ENCODE peak calls at places on chromosomes 11 and 22, in seven cellular contexts. H is PC-9, I is body of pancreas, E is brain microvascular endothelial cell, R is heart right ventricle, V is tibial nerve, U is gastrocnemius medialis. L is an unnamed sample.

GRCh38 chr11:37595845-37596244 is 997.8 kb upstream of the RAG2 start:
- DNase-seq in I (no peak), U (no peak), V (no peak), H (no peak), E (no peak), R (no peak), L (no peak)

GRCh38 chr11:123145220-123145619 is 49.8 kb downstream of the CLMP start:
- DNase-seq in I (peak), R (no peak), E (peak), U (peak), V (peak), H (peak), L (peak)

GRCh38 chr11:393219-394033 is 583 bp upstream of the PKP3 start:
- DNase-seq in I (no peak), R (no peak), U (no peak), E (peak), H (peak), V (no peak), L (no peak)

GRCh38 chr11:31689559-31689958 is 121.6 kb downstream of the PAX6 start:
- DNase-seq in U (no peak), R (no peak), I (no peak), H (no peak), V (no peak), E (no peak), L (no peak)

GRCh38 chr22:30885591-30885990 is 83.0 kb downstream of the MORC2 start:
- DNase-seq in R (no peak), E (no peak), H (no peak), I (no peak), U (no peak), V (no peak), L (no peak)

GRCh38 chr22:30140414-30140813 is 60.1 kb downstream of the HORMAD2 start:
- DNase-seq in I (no peak), V (no peak), R (no peak), U (no peak), H (no peak), E (no peak), L (no peak)

GRCh38 chr11:61080526-61080925 is 21.8 kb upstream of the CD5 start:
- DNase-seq in I (no peak), E (no peak), R (no peak), U (no peak), V (no peak), H (no peak), L (no peak)

GRCh38 chr22:23248583-23248982 is 68.3 kb downstream of the BCR start:
- DNase-seq in H (peak), U (no peak), V (no peak), I (peak), R (no peak), E (peak), L (no peak)

GRCh38 chr22:27795053-27795452 is 6.5 kb downstream of the MN1 start:
- DNase-seq in I (no peak), V (no peak), E (no peak), R (no peak), U (no peak), H (no peak), L (no peak)

GRCh38 chr11:110518809-110519514 is 89.2 kb downstream of the FDX1 start:
- DNase-seq in I (no peak), V (no peak), R (no peak), H (no peak), U (no peak), E (no peak), L (no peak)

GRCh38 chr11:1880746-1881441 is 10.8 kb downstream of the PRR33 start:
- DNase-seq in H (no peak), R (no peak), U (no peak), I (no peak), V (no peak), E (no peak), L (no peak)

GRCh38 chr11:10503777-10504176 is 37.2 kb downstream of the RNF141 start:
- DNase-seq in U (no peak), H (no peak), E (no peak), V (no peak), R (no peak), I (no peak), L (no peak)

GRCh38 chr11:82843057-82843795 is 57.0 kb downstream of the PRCP start:
- DNase-seq in I (no peak), H (no peak), E (no peak), V (no peak), U (no peak), R (no peak), L (peak)

GRCh38 chr11:1456596-1457325 is 29.8 kb downstream of the MOB2 start:
- DNase-seq in H (no peak), E (no peak), R (no peak), I (no peak), U (no peak), V (no peak), L (no peak)

GRCh38 chr11:93773045-93773477 is 11.0 kb upstream of the MED17 start:
- DNase-seq in V (no peak), R (no peak), U (no peak), H (no peak), E (no peak), I (no peak), L (no peak)

GRCh38 chr11:50246699-50247098 is 214.0 kb downstream of the OR4C45 start:
- DNase-seq in U (no peak), R (no peak), E (no peak), H (no peak), I (no peak), V (no peak), L (no peak)

GRCh38 chr11:2085251-2086066 is 53.7 kb downstream of the IGF2 start:
- DNase-seq in E (no peak), I (no peak), U (no peak), H (no peak), V (no peak), R (no peak), L (no peak)

GRCh38 chr11:91946397-91947090 is 278.1 kb upstream of the FAT3 start:
- DNase-seq in R (no peak), E (peak), I (no peak), U (no peak), V (no peak), H (no peak), L (peak)

GRCh38 chr11:114163231-114163631 is 103.7 kb downstream of the ZBTB16 start:
- DNase-seq in H (no peak), U (peak), I (peak), V (peak), R (no peak), E (peak), L (no peak)

GRCh38 chr11:129814244-129814992 is 1.2 kb upstream of the TMEM45B start:
- DNase-seq in R (no peak), U (no peak), H (no peak), I (no peak), E (no peak), V (no peak), L (no peak)

GRCh38 chr11:61098778-61099177 is 3.5 kb upstream of the CD5 start:
- DNase-seq in H (no peak), R (no peak), U (no peak), V (no peak), I (no peak), E (no peak), L (no peak)

GRCh38 chr11:1782026-1782696 is 18.4 kb upstream of the CTSD start:
- DNase-seq in I (no peak), E (no peak), H (no peak), U (no peak), R (no peak), V (no peak), L (no peak)

GRCh38 chr11:134585666-134586285 is 173.7 kb upstream of the B3GAT1 start:
- DNase-seq in R (no peak), V (no peak), E (no peak), U (no peak), H (no peak), I (no peak), L (no peak)

GRCh38 chr11:80330302-80330701 is 889.5 kb upstream of the TENM4 start:
- DNase-seq in U (no peak), I (no peak), E (peak), R (no peak), V (no peak), H (no peak), L (no peak)

GRCh38 chr11:74004694-74005615 is 3.9 kb downstream of the UCP3 start:
- DNase-seq in U (no peak), I (no peak), V (no peak), R (no peak), E (no peak), H (no peak), L (no peak)

GRCh38 chr11:117822031-117822521 is 2.5 kb downstream of the FXYD2 start:
- DNase-seq in H (peak), U (no peak), V (peak), R (peak), E (no peak), I (peak), L (no peak)

GRCh38 chr11:77065878-77066228 is 918 bp upstream of the CAPN5 start:
- DNase-seq in H (no peak), U (no peak), E (peak), I (peak), R (no peak), V (peak), L (no peak)

DNA sequence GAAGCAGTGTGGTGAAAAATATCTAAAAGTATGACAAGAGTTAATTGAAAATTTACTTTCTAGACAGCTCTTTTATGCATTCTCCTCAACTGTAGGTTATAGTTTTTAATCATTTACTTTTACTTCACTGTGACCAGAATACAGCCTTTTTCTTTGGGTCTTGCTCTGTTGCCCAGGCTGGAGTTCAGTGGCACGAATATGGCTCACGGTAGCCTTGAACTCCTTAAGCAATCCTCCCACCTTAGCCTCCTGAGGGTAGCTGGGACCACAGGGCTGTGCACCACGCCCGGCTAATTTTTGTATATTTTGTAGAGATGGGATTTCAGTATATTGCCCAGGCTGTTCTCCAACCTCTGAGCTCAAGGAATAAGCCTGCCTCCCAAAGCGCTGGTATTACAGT is 5.3 kb downstream of the SC5D start:
- DNase-seq in E (no peak), I (no peak), U (no peak), R (no peak), V (no peak), H (no peak), L (no peak)
- TF ChIP-seq CTCF in E (no peak), I (no peak), U (no peak), R (no peak), V (no peak), H (no peak), L (no peak)

GRCh38 chr11:103384652-103385051 is 275.4 kb downstream of the DYNC2H1 start:
- DNase-seq in I (no peak), E (no peak), R (no peak), U (no peak), V (no peak), H (no peak), L (no peak)
- H3K4me3 ChIP-seq in I (no peak), E (no peak), R (no peak), U (no peak), V (no peak), H (no peak), L (no peak)

GRCh38 chr11:87726511-87726910 is 448.7 kb downstream of the RAB38 start:
- DNase-seq in H (peak), I (no peak), U (no peak), V (no peak), E (no peak), R (no peak), L (no peak)

GRCh38 chr11:87724358-87724757 is 450.9 kb downstream of the RAB38 start:
- DNase-seq in R (no peak), U (no peak), H (no peak), V (no peak), E (no peak), I (no peak), L (no peak)

GRCh38 chr11:87719311-87720073 is 455.8 kb downstream of the RAB38 start:
- DNase-seq in H (no peak), E (no peak), R (no peak), U (no peak), V (no peak), I (no peak), L (no peak)

DNA sequence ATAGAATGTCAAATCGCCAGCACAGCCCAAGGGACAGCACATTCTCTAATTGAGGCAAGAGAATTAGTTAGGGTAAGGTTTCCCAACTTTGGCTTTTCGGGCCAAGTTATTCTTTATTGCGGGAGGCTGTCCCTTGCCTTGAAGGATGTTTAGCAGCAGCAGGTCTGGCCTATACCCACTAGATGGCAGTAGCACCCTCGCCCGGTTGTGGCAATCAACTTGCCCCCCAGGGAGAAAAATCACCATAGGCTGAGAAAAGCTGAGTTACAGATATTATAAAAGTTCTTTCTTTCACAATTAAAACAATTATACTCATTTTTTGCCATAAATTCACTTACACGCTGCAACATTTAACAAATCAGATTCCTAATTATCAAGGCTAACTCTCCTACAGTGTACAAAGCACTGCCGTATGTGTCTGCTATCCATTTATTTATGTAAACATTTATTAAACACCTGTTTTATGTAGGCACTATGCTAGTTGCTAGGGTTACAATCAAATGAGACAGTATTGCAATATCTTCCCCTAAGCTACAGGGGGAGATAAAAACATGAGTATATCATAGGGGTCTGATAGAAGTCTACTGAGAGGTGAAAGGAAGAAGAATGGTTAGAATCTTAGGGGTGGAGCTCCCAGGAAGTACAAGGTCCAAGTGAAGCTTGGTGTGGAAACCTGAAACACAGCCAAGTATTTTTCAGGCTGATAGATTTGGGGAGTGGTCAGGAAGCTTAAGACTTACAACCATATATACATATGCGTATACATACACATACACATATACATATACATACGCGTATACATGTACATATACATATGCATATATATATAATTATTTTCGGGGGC is 452.3 kb downstream of the RAB38 start:
- DNase-seq in R (no peak), I (peak), V (no peak), H (peak), U (no peak), E (peak), L (no peak)
- TF ChIP-seq CTCF in R (peak), I (peak), V (peak), H (peak), U (peak), E (peak), L (peak)

GRCh38 chr11:45666648-45667642 is 1.5 kb upstream of the CHST1 start:
- DNase-seq in I (no peak), R (no peak), E (no peak), U (no peak), V (no peak), H (no peak), L (no peak)

GRCh38 chr11:45667929-45668680 is 2.7 kb upstream of the CHST1 start:
- DNase-seq in U (no peak), R (no peak), H (no peak), I (no peak), V (no peak), E (no peak), L (no peak)

GRCh38 chr11:45664376-45665205 is 831 bp downstream of the CHST1 start:
- DNase-seq in I (no peak), U (no peak), H (no peak), R (no peak), E (no peak), V (no peak), L (no peak)

GRCh38 chr11:45665206-45665932 is at the start of gene CHST1:
- DNase-seq in I (peak), H (peak), U (peak), V (no peak), E (no peak), R (peak), L (no peak)

GRCh38 chr11:45665933-45666647 is 668 bp upstream of the CHST1 start:
- DNase-seq in U (peak), H (no peak), R (no peak), I (no peak), V (peak), E (no peak), L (no peak)
- H3K4me3 ChIP-seq in U (peak), H (no peak), R (peak), I (no peak), V (peak), E (no peak), L (no peak)

GRCh38 chr11:45095691-45096010 is 50.8 kb upstream of the PRDM11 start:
- DNase-seq in R (no peak), U (no peak), I (no peak), E (no peak), V (no peak), H (no peak), L (no peak)

GRCh38 chr11:45094958-45095690 is 51.3 kb upstream of the PRDM11 start:
- DNase-seq in H (no peak), E (no peak), I (no peak), V (no peak), U (no peak), R (peak), L (no peak)

GRCh38 chr11:45097721-45098493 is 48.5 kb upstream of the PRDM11 start:
- DNase-seq in R (peak), H (no peak), E (peak), U (no peak), V (peak), I (peak), L (peak)

GRCh38 chr11:45098929-45099328 is 47.5 kb upstream of the PRDM11 start:
- DNase-seq in H (no peak), V (no peak), U (no peak), E (no peak), R (no peak), I (no peak), L (no peak)

GRCh38 chr11:45096636-45097035 is 49.8 kb upstream of the PRDM11 start:
- DNase-seq in E (no peak), H (no peak), R (no peak), U (no peak), V (no peak), I (no peak), L (no peak)
- TF ChIP-seq CTCF in E (no peak), H (no peak), R (no peak), U (no peak), V (no peak), I (no peak), L (no peak)

GRCh38 chr11:125494601-125494986 is 1.5 kb downstream of the FEZ1 start:
- DNase-seq in I (no peak), V (no peak), U (no peak), H (no peak), R (no peak), E (no peak), L (no peak)
- H3K4me3 ChIP-seq in I (no peak), V (peak), U (peak), H (no peak), R (peak), E (peak), L (no peak)